ENCODE peak calls at places on chromosomes 13 and 19, in seven cellular contexts. One of them, this sample, is unnamed.
A peak's percentile ranks its signal among the peaks of the same experiment; 100 is the strongest.

GRCh38 chr19:34838248-34838647 is 65.2 kb upstream of the ZNF599 start:
- DNase-seq in BJ: no peak
- DNase-seq in IMR-90: no peak
- DNase-seq in stomach: peak; percentile 17
- DNase-seq in fibroblast of lung: peak; percentile 2
- DNase-seq in tibial nerve: no peak
- DNase-seq in CD8-positive, alpha-beta T cell: no peak
- DNase-seq in this sample: no peak

GRCh38 chr13:51626749-51627148 is 42.5 kb downstream of the WDFY2 start:
- DNase-seq in IMR-90: no peak
- DNase-seq in stomach: peak; percentile 79
- DNase-seq in CD8-positive, alpha-beta T cell: no peak
- DNase-seq in fibroblast of lung: no peak
- DNase-seq in BJ: no peak
- DNase-seq in tibial nerve: no peak
- DNase-seq in this sample: no peak

GRCh38 chr13:110106726-110107125 is 200.2 kb downstream of the COL4A1 start:
- DNase-seq in fibroblast of lung: peak; percentile 41
- DNase-seq in BJ: no peak
- DNase-seq in IMR-90: no peak
- DNase-seq in tibial nerve: peak; percentile 2
- DNase-seq in CD8-positive, alpha-beta T cell: no peak
- DNase-seq in stomach: no peak
- DNase-seq in this sample: no peak

GRCh38 chr13:110866491-110867170 is 48.2 kb downstream of the ANKRD10 start:
- DNase-seq in stomach: no peak
- DNase-seq in fibroblast of lung: no peak
- DNase-seq in tibial nerve: no peak
- DNase-seq in IMR-90: no peak
- DNase-seq in CD8-positive, alpha-beta T cell: no peak
- DNase-seq in BJ: no peak
- DNase-seq in this sample: no peak

GRCh38 chr13:57627663-57628062 is 3.9 kb upstream of the PCDH17 start:
- DNase-seq in IMR-90: peak; percentile 2
- DNase-seq in stomach: no peak
- DNase-seq in BJ: no peak
- DNase-seq in tibial nerve: no peak
- DNase-seq in fibroblast of lung: peak; percentile 59
- DNase-seq in CD8-positive, alpha-beta T cell: no peak
- DNase-seq in this sample: no peak

GRCh38 chr13:39493966-39494365 is 109.0 kb downstream of the LHFPL6 start:
- DNase-seq in fibroblast of lung: no peak
- DNase-seq in stomach: no peak
- DNase-seq in BJ: no peak
- DNase-seq in IMR-90: no peak
- DNase-seq in CD8-positive, alpha-beta T cell: no peak
- DNase-seq in tibial nerve: no peak
- DNase-seq in this sample: no peak

GRCh38 chr13:71718931-71719330 is 148.1 kb downstream of the DACH1 start:
- DNase-seq in BJ: no peak
- DNase-seq in tibial nerve: no peak
- DNase-seq in CD8-positive, alpha-beta T cell: no peak
- DNase-seq in stomach: no peak
- DNase-seq in fibroblast of lung: no peak
- DNase-seq in IMR-90: no peak
- DNase-seq in this sample: no peak

GRCh38 chr19:52520013-52520412 is 7.5 kb upstream of the ZNF808 start:
- DNase-seq in fibroblast of lung: no peak
- DNase-seq in IMR-90: no peak
- DNase-seq in CD8-positive, alpha-beta T cell: no peak
- DNase-seq in stomach: no peak
- DNase-seq in tibial nerve: no peak
- DNase-seq in BJ: no peak
- DNase-seq in this sample: no peak

GRCh38 chr13:28763887-28764286 is 45.1 kb upstream of the SLC46A3 start:
- DNase-seq in BJ: no peak
- DNase-seq in CD8-positive, alpha-beta T cell: no peak
- DNase-seq in tibial nerve: no peak
- DNase-seq in stomach: no peak
- DNase-seq in IMR-90: no peak
- DNase-seq in fibroblast of lung: no peak
- DNase-seq in this sample: no peak

GRCh38 chr13:102897371-102898138 is 51.7 kb downstream of the ERCC5 start:
- DNase-seq in IMR-90: no peak
- DNase-seq in stomach: no peak
- DNase-seq in CD8-positive, alpha-beta T cell: no peak
- DNase-seq in tibial nerve: no peak
- DNase-seq in BJ: no peak
- DNase-seq in fibroblast of lung: no peak
- DNase-seq in this sample: no peak

GRCh38 chr13:110519046-110519445 is 42.5 kb downstream of the RAB20 start:
- DNase-seq in fibroblast of lung: no peak
- DNase-seq in CD8-positive, alpha-beta T cell: no peak
- DNase-seq in BJ: no peak
- DNase-seq in IMR-90: no peak
- DNase-seq in stomach: no peak
- DNase-seq in tibial nerve: no peak
- DNase-seq in this sample: no peak

GRCh38 chr19:33048806-33049676 is 15.6 kb downstream of the RHPN2 start:
- DNase-seq in IMR-90: peak; percentile 24
- DNase-seq in fibroblast of lung: no peak
- DNase-seq in stomach: peak; percentile 57
- DNase-seq in BJ: no peak
- DNase-seq in tibial nerve: no peak
- DNase-seq in CD8-positive, alpha-beta T cell: no peak
- DNase-seq in this sample: no peak

GRCh38 chr19:23777216-23777615 is 18.5 kb upstream of the ZNF681 start:
- DNase-seq in IMR-90: no peak
- DNase-seq in stomach: no peak
- DNase-seq in tibial nerve: no peak
- DNase-seq in fibroblast of lung: no peak
- DNase-seq in BJ: no peak
- DNase-seq in CD8-positive, alpha-beta T cell: no peak
- DNase-seq in this sample: no peak

GRCh38 chr19:17511724-17512573 is 500 bp downstream of the PGLS start:
- DNase-seq in BJ: no peak
- DNase-seq in tibial nerve: peak; percentile 65
- DNase-seq in CD8-positive, alpha-beta T cell: peak; percentile 89
- DNase-seq in IMR-90: peak; percentile 75
- DNase-seq in fibroblast of lung: peak; percentile 91
- DNase-seq in stomach: peak; percentile 85
- DNase-seq in this sample: peak; percentile 43

GRCh38 chr19:45340899-45341453 is 426 bp downstream of the KLC3 start:
- DNase-seq in CD8-positive, alpha-beta T cell: no peak
- DNase-seq in tibial nerve: no peak
- DNase-seq in IMR-90: peak; percentile 8
- DNase-seq in fibroblast of lung: peak; percentile 15
- DNase-seq in BJ: no peak
- DNase-seq in stomach: no peak
- DNase-seq in this sample: no peak

GRCh38 chr19:18280247-18281081 is 958 bp downstream of the JUND start:
- DNase-seq in IMR-90: peak; percentile 69
- DNase-seq in stomach: peak; percentile 84
- DNase-seq in CD8-positive, alpha-beta T cell: peak; percentile 81
- DNase-seq in BJ: no peak
- DNase-seq in tibial nerve: peak; percentile 63
- DNase-seq in fibroblast of lung: peak; percentile 82
- DNase-seq in this sample: no peak

GRCh38 chr19:40411958-40412499 is 1.1 kb downstream of the PRX start:
- DNase-seq in fibroblast of lung: no peak
- DNase-seq in stomach: no peak
- DNase-seq in tibial nerve: no peak
- DNase-seq in CD8-positive, alpha-beta T cell: no peak
- DNase-seq in BJ: no peak
- DNase-seq in IMR-90: no peak
- DNase-seq in this sample: no peak

GRCh38 chr13:39684531-39685137 is 29.2 kb downstream of the COG6 start:
- DNase-seq in BJ: peak; percentile 4
- DNase-seq in IMR-90: peak; percentile 65
- DNase-seq in stomach: no peak
- DNase-seq in CD8-positive, alpha-beta T cell: no peak
- DNase-seq in fibroblast of lung: peak; percentile 77
- DNase-seq in tibial nerve: no peak
- DNase-seq in this sample: no peak

GRCh38 chr13:44340508-44340907 is 33.1 kb upstream of the SERP2 start:
- DNase-seq in stomach: no peak
- DNase-seq in tibial nerve: peak; percentile 16
- DNase-seq in fibroblast of lung: no peak
- DNase-seq in BJ: no peak
- DNase-seq in IMR-90: no peak
- DNase-seq in CD8-positive, alpha-beta T cell: no peak
- DNase-seq in this sample: no peak

GRCh38 chr13:31023126-31023525 is 90.7 kb downstream of the TEX26 start:
- DNase-seq in IMR-90: no peak
- DNase-seq in stomach: no peak
- DNase-seq in CD8-positive, alpha-beta T cell: no peak
- DNase-seq in fibroblast of lung: no peak
- DNase-seq in tibial nerve: no peak
- DNase-seq in BJ: no peak
- DNase-seq in this sample: no peak

GRCh38 chr19:54918499-54918898 is 12.6 kb downstream of the NCR1 start:
- DNase-seq in stomach: no peak
- DNase-seq in IMR-90: no peak
- DNase-seq in BJ: no peak
- DNase-seq in CD8-positive, alpha-beta T cell: no peak
- DNase-seq in tibial nerve: no peak
- DNase-seq in fibroblast of lung: no peak
- DNase-seq in this sample: no peak

GRCh38 chr13:30690282-30691188 is 44.8 kb upstream of the ALOX5AP start:
- DNase-seq in IMR-90: peak; percentile 99
- DNase-seq in CD8-positive, alpha-beta T cell: no peak
- DNase-seq in tibial nerve: peak; percentile 77
- DNase-seq in fibroblast of lung: peak; percentile 98
- DNase-seq in BJ: peak; percentile 83
- DNase-seq in stomach: peak; percentile 38
- DNase-seq in this sample: peak; percentile 77

GRCh38 chr13:44199627-44200207 is 173.9 kb upstream of the SERP2 start:
- DNase-seq in fibroblast of lung: peak; percentile 66
- DNase-seq in tibial nerve: no peak
- DNase-seq in BJ: no peak
- DNase-seq in stomach: peak; percentile 68
- DNase-seq in IMR-90: no peak
- DNase-seq in CD8-positive, alpha-beta T cell: no peak
- DNase-seq in this sample: no peak

GRCh38 chr19:17755977-17756670 is 4.8 kb downstream of the FCHO1 start:
- DNase-seq in IMR-90: peak; percentile 50
- DNase-seq in BJ: no peak
- DNase-seq in stomach: peak; percentile 78
- DNase-seq in tibial nerve: no peak
- DNase-seq in fibroblast of lung: peak; percentile 58
- DNase-seq in CD8-positive, alpha-beta T cell: peak; percentile 47
- DNase-seq in this sample: no peak

GRCh38 chr19:47435883-47436417 is 16.6 kb upstream of the MEIS3 start:
- DNase-seq in fibroblast of lung: no peak
- DNase-seq in stomach: no peak
- DNase-seq in tibial nerve: no peak
- DNase-seq in CD8-positive, alpha-beta T cell: no peak
- DNase-seq in BJ: no peak
- DNase-seq in IMR-90: no peak
- DNase-seq in this sample: no peak

GRCh38 chr19:4036576-4037300 is 29.2 kb downstream of the PIAS4 start:
- DNase-seq in BJ: no peak
- DNase-seq in stomach: no peak
- DNase-seq in fibroblast of lung: no peak
- DNase-seq in tibial nerve: no peak
- DNase-seq in IMR-90: no peak
- DNase-seq in CD8-positive, alpha-beta T cell: no peak
- DNase-seq in this sample: no peak
- H3K36me3 ChIP-seq in BJ: peaks cover 30% of the 10 kb centered on the region
- H3K36me3 ChIP-seq in stomach: peaks cover 78% of the 10 kb centered on the region
- H3K36me3 ChIP-seq in fibroblast of lung: peaks cover 35% of the 10 kb centered on the region
- H3K36me3 ChIP-seq in tibial nerve: no peaks in the 10 kb centered on the region
- H3K36me3 ChIP-seq in IMR-90: peaks cover 59% of the 10 kb centered on the region
- H3K36me3 ChIP-seq in CD8-positive, alpha-beta T cell: peaks cover 3% of the 10 kb centered on the region
- H3K36me3 ChIP-seq in this sample: peaks cover 52% of the 10 kb centered on the region

GRCh38 chr13:24221007-24221406 is 60.5 kb downstream of the SPATA13 start:
- DNase-seq in fibroblast of lung: no peak
- DNase-seq in BJ: no peak
- DNase-seq in CD8-positive, alpha-beta T cell: no peak
- DNase-seq in IMR-90: no peak
- DNase-seq in tibial nerve: no peak
- DNase-seq in stomach: no peak
- DNase-seq in this sample: no peak

GRCh38 chr13:24217601-24218281 is 57.2 kb downstream of the SPATA13 start:
- DNase-seq in BJ: no peak
- DNase-seq in IMR-90: no peak
- DNase-seq in stomach: peak; percentile 56
- DNase-seq in fibroblast of lung: no peak
- DNase-seq in CD8-positive, alpha-beta T cell: no peak
- DNase-seq in tibial nerve: no peak
- DNase-seq in this sample: no peak

GRCh38 chr13:24218320-24218719 is 57.8 kb downstream of the SPATA13 start:
- DNase-seq in stomach: no peak
- DNase-seq in tibial nerve: no peak
- DNase-seq in fibroblast of lung: no peak
- DNase-seq in CD8-positive, alpha-beta T cell: no peak
- DNase-seq in IMR-90: no peak
- DNase-seq in BJ: no peak
- DNase-seq in this sample: no peak

GRCh38 chr13:24220086-24220703 is 59.7 kb downstream of the SPATA13 start:
- DNase-seq in IMR-90: peak; percentile 88
- DNase-seq in BJ: no peak
- DNase-seq in tibial nerve: peak; percentile 83
- DNase-seq in CD8-positive, alpha-beta T cell: peak; percentile 50
- DNase-seq in stomach: peak; percentile 61
- DNase-seq in fibroblast of lung: peak; percentile 90
- DNase-seq in this sample: no peak

DNA sequence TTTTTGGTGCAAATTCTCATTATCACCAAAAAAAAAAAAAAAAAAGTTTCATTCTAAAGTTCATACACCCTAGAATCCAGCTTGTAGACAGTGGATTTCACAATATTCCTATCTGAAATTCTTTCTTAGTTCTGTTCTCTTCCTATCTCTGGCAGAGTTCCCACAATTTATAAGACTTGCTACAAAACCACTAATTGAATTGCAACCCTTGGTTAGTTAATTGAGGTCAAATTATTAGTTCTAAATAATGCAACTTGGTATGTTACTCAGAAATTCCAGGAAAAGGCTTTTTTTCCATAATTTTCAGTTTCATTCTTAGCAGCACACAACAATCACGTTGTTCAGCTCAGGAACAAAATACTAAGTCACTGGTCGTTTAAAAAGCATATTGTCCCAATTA is 58.5 kb downstream of the SPATA13 start:
- DNase-seq in fibroblast of lung: no peak
- DNase-seq in stomach: no peak
- DNase-seq in CD8-positive, alpha-beta T cell: no peak
- DNase-seq in IMR-90: no peak
- DNase-seq in tibial nerve: no peak
- DNase-seq in BJ: no peak
- DNase-seq in this sample: no peak
- TF ChIP-seq CTCF in fibroblast of lung: no peak
- TF ChIP-seq CTCF in stomach: no peak
- TF ChIP-seq CTCF in CD8-positive, alpha-beta T cell: no peak
- TF ChIP-seq CTCF in IMR-90: no peak
- TF ChIP-seq CTCF in tibial nerve: no peak
- TF ChIP-seq CTCF in BJ: no peak
- TF ChIP-seq CTCF in this sample: no peak

GRCh38 chr13:98459171-98459681 is 117.7 kb downstream of the STK24 start:
- DNase-seq in CD8-positive, alpha-beta T cell: no peak
- DNase-seq in stomach: no peak
- DNase-seq in tibial nerve: no peak
- DNase-seq in IMR-90: no peak
- DNase-seq in fibroblast of lung: no peak
- DNase-seq in BJ: no peak
- DNase-seq in this sample: no peak
- H3K36me3 ChIP-seq in CD8-positive, alpha-beta T cell: peaks cover 58% of the 10 kb centered on the region
- H3K36me3 ChIP-seq in stomach: peaks cover 89% of the 10 kb centered on the region
- H3K36me3 ChIP-seq in tibial nerve: no peaks in the 10 kb centered on the region
- H3K36me3 ChIP-seq in IMR-90: peaks cover 53% of the 10 kb centered on the region
- H3K36me3 ChIP-seq in fibroblast of lung: peaks cover 28% of the 10 kb centered on the region
- H3K36me3 ChIP-seq in BJ: peaks cover 44% of the 10 kb centered on the region
- H3K36me3 ChIP-seq in this sample: peaks cover 12% of the 10 kb centered on the region

GRCh38 chr19:38743394-38744297 is 628 bp downstream of the CAPN12 start:
- DNase-seq in tibial nerve: no peak
- DNase-seq in BJ: no peak
- DNase-seq in fibroblast of lung: no peak
- DNase-seq in stomach: no peak
- DNase-seq in CD8-positive, alpha-beta T cell: no peak
- DNase-seq in IMR-90: no peak
- DNase-seq in this sample: no peak
- TF ChIP-seq CTCF in tibial nerve: no peak
- TF ChIP-seq CTCF in BJ: no peak
- TF ChIP-seq CTCF in fibroblast of lung: no peak
- TF ChIP-seq CTCF in stomach: no peak
- TF ChIP-seq CTCF in CD8-positive, alpha-beta T cell: no peak
- TF ChIP-seq CTCF in IMR-90: no peak
- TF ChIP-seq CTCF in this sample: no peak